ENCODE peak calls at places on chromosomes 13 and 19, in ten cellular contexts. X, H, R, G, I, V, L, N, Q and S are unnamed samples.

GRCh38 chr19:14561832-14562351 is 10.0 kb downstream of the NDUFB7 start:
- DNase-seq in X (no peak), H (no peak), N (peak), G (no peak), Q (peak), I (peak), V (no peak), R (no peak), L (peak), S (no peak)

GRCh38 chr13:106874308-106874707 is 306.4 kb upstream of the ARGLU1 start:
- DNase-seq in N (no peak), V (no peak), G (no peak), I (no peak), X (no peak), H (no peak), L (no peak), Q (no peak), R (no peak), S (no peak)

GRCh38 chr13:42280537-42280936 is 8.6 kb downstream of the AKAP11 start:
- DNase-seq in V (no peak), Q (no peak), I (no peak), G (no peak), N (no peak), X (no peak), H (no peak), R (no peak), L (no peak), S (no peak)

GRCh38 chr13:51006067-51006800 is 96.6 kb downstream of the RNASEH2B start:
- DNase-seq in I (no peak), X (no peak), H (no peak), G (no peak), V (peak), R (no peak), N (peak), Q (no peak), L (no peak), S (no peak)

GRCh38 chr19:54426291-54426918 is 11.1 kb downstream of the TTYH1 start:
- DNase-seq in L (no peak), G (no peak), Q (no peak), R (no peak), I (no peak), N (no peak), H (peak), V (no peak), X (peak), S (no peak)

GRCh38 chr13:46085737-46086136 is 19.1 kb downstream of the CPB2 start:
- DNase-seq in L (no peak), H (no peak), I (no peak), X (no peak), Q (no peak), R (no peak), G (no peak), N (no peak), V (no peak), S (no peak)

GRCh38 chr13:74288361-74288911 is 154.2 kb upstream of the KLF12 start:
- DNase-seq in G (no peak), X (no peak), L (no peak), I (no peak), R (no peak), N (no peak), V (no peak), H (peak), Q (no peak), S (no peak)

GRCh38 chr13:37194428-37194861 is 89.0 kb upstream of the CSNK1A1L start:
- DNase-seq in Q (no peak), G (peak), V (no peak), I (peak), X (no peak), N (peak), H (no peak), L (no peak), R (no peak), S (peak)

GRCh38 chr19:40270362-40271089 is 14.6 kb downstream of the AKT2 start:
- DNase-seq in G (no peak), Q (no peak), X (no peak), N (no peak), R (no peak), I (no peak), V (no peak), H (no peak), L (no peak), S (no peak)

GRCh38 chr19:17020823-17021222 is 5.8 kb downstream of the CPAMD8 start:
- DNase-seq in I (no peak), Q (no peak), R (no peak), L (no peak), V (no peak), X (peak), N (peak), H (no peak), G (no peak), S (no peak)

GRCh38 chr13:65829241-65830008 is 1400.7 kb downstream of the PCDH9 start:
- DNase-seq in N (no peak), I (no peak), V (no peak), X (no peak), L (no peak), R (no peak), H (no peak), Q (no peak), G (no peak), S (no peak)

GRCh38 chr19:56272448-56272847 is at the start of gene EDDM13:
- DNase-seq in V (no peak), H (no peak), G (no peak), I (no peak), X (no peak), N (no peak), Q (no peak), L (no peak), R (no peak), S (no peak)

GRCh38 chr19:4951671-4952070 is 17.2 kb upstream of the KDM4B start:
- DNase-seq in I (no peak), Q (no peak), G (no peak), X (no peak), L (no peak), N (no peak), V (no peak), R (no peak), H (no peak), S (no peak)

GRCh38 chr13:74751739-74752138 is 617.5 kb upstream of the KLF12 start:
- DNase-seq in Q (no peak), X (no peak), R (no peak), H (no peak), V (no peak), N (no peak), L (no peak), G (no peak), I (no peak), S (no peak)

GRCh38 chr13:39601636-39602035 is 1.4 kb downstream of the LHFPL6 start:
- DNase-seq in Q (no peak), I (no peak), R (no peak), G (no peak), X (no peak), L (no peak), V (no peak), N (no peak), H (no peak), S (no peak)

GRCh38 chr13:112067871-112068305 is 939 bp downstream of the SOX1 start:
- DNase-seq in Q (no peak), H (no peak), I (no peak), X (no peak), L (no peak), G (no peak), R (no peak), N (peak), V (no peak), S (no peak)

GRCh38 chr19:21498651-21499050 is 6.8 kb upstream of the ZNF429 start:
- DNase-seq in Q (no peak), R (no peak), X (no peak), L (no peak), I (no peak), V (no peak), G (no peak), N (no peak), H (no peak), S (no peak)

GRCh38 chr19:8352134-8352827 is 9.2 kb upstream of the KANK3 start:
- DNase-seq in G (no peak), X (no peak), I (peak), N (no peak), L (no peak), Q (no peak), V (no peak), H (peak), R (no peak), S (no peak)
- H3K4me3 ChIP-seq in G (no peak), X (no peak), I (peak), N (no peak), L (peak), Q (no peak), V (peak), H (no peak), R (peak), S (peak)

GRCh38 chr13:113862766-113863510 is 938 bp downstream of the GAS6 start:
- DNase-seq in G (no peak), X (no peak), R (no peak), L (peak), N (no peak), I (no peak), H (peak), Q (peak), V (no peak), S (no peak)

GRCh38 chr13:113862191-113862765 is 1.6 kb downstream of the GAS6 start:
- DNase-seq in N (no peak), I (no peak), R (no peak), L (peak), V (no peak), G (no peak), H (no peak), Q (peak), X (no peak), S (no peak)

GRCh38 chr13:113861433-113862030 is 2.3 kb downstream of the GAS6 start:
- DNase-seq in H (no peak), L (peak), V (no peak), X (no peak), I (no peak), Q (peak), G (no peak), R (no peak), N (no peak), S (no peak)

GRCh38 chr13:113864303-113864890 is 521 bp upstream of the GAS6 start:
- DNase-seq in H (no peak), X (no peak), Q (peak), L (peak), G (no peak), R (no peak), I (no peak), N (no peak), V (no peak), S (no peak)

DNA sequence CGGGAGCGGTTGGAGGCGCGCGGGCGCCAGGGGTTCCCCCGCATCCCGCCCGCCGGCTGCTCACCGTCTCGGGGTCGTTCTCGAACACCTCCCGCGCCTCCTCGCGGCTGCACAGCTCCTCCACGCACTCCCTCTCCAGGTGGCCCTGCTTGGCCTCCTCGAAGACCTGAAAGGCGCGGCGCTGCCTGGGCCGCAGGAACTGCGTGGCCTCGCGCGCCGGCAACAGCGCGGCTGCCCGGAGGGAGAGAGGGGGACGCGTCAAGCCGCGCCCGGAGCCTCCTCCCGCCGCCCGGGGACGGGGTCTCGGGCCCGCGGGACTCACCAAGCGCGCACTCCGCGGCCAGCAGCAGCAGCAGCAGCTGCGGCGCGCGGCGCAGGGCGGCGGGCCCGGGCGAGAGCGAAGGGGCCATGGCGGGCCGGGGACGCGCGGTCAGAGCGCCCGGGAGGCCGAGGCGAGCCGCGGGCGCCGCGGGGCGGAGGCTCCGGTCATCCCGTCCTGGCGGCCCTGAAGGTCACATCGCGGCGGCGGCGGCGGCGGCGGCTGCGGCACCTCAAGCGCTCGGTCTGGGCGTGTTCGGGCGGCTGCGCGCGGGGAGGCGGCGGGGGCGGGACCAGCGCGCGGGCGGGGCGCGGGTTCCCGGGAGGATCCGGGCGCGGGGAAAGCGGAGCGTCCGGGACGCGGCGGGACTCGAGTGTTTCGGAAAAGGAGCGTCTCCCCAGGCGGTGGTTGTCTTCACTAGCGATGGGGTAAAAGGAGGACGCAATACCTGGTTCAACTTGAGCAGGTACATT is at the start of gene GAS6:
- DNase-seq in X (peak), R (no peak), N (no peak), G (no peak), Q (peak), I (no peak), H (peak), V (no peak), L (peak), S (no peak)
- TF ChIP-seq CTCF in X (peak), R (peak), N (no peak), G (no peak), Q (no peak), I (no peak), H (no peak), V (no peak), L (peak), S (peak)

DNA sequence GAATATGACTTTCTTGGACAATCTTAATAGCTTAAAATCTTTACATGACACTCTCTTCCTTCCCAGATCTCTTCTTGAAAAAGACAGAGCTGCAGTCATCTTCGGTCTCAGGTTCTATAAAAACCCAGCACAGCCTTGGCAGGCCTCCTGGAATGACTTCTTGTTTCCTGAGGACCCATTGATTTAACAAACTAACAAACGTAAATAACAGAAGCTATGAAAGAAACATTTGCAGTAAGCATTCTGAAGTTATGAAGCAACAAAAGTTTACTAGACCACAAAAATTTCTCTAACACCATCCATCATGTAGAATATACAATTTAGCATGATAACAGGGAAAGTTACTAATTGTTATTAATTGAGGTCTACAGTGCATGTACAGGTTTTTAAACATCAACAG is 62.8 kb upstream of the STARD13 start:
- DNase-seq in Q (no peak), R (no peak), L (no peak), V (no peak), N (peak), H (peak), X (no peak), I (no peak), G (peak), S (no peak)
- H3K4me3 ChIP-seq in Q (no peak), R (peak), L (peak), V (peak), N (no peak), H (no peak), X (no peak), I (no peak), G (no peak), S (no peak)

DNA sequence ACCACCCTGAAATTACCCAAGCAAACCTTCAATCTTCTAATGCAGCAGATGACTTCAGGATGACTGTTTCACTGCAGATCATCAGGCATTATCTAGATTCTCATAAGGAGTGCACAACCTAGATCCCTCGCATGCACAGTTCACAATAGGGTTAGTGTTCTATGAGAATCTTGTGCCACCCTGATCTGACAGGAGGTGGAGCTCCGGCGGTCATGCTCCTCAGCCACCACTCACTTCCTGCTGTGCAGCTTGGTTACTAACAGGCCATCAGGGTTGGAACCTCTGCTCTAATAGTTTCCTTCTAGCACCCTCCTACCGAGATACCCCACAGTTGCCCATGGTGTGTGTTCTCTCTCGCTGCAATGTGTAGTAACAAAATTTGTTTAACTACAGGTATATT is 442.8 kb downstream of the FGF14 start:
- DNase-seq in N (no peak), Q (no peak), X (no peak), R (no peak), L (no peak), I (no peak), H (no peak), V (no peak), G (no peak), S (no peak)
- TF ChIP-seq CTCF in N (no peak), Q (no peak), X (no peak), R (no peak), L (no peak), I (no peak), H (no peak), V (no peak), G (no peak), S (no peak)

GRCh38 chr13:101416181-101417042 is at the start of gene NALCN:
- DNase-seq in G (no peak), R (no peak), H (peak), X (peak), I (no peak), V (no peak), N (no peak), Q (peak), L (peak), S (no peak)

GRCh38 chr13:101415358-101416174 is 742 bp downstream of the NALCN start:
- DNase-seq in Q (no peak), R (no peak), X (peak), L (no peak), I (no peak), G (no peak), H (peak), V (no peak), N (no peak), S (no peak)

GRCh38 chr13:101417501-101417900 is 1.2 kb upstream of the NALCN start:
- DNase-seq in H (no peak), Q (no peak), N (no peak), I (no peak), G (no peak), X (no peak), R (no peak), V (no peak), L (no peak), S (no peak)

GRCh38 chr13:101412076-101412475 is 4.2 kb downstream of the NALCN start:
- DNase-seq in V (no peak), N (no peak), H (no peak), Q (no peak), X (no peak), L (no peak), I (no peak), G (no peak), R (no peak), S (no peak)

DNA sequence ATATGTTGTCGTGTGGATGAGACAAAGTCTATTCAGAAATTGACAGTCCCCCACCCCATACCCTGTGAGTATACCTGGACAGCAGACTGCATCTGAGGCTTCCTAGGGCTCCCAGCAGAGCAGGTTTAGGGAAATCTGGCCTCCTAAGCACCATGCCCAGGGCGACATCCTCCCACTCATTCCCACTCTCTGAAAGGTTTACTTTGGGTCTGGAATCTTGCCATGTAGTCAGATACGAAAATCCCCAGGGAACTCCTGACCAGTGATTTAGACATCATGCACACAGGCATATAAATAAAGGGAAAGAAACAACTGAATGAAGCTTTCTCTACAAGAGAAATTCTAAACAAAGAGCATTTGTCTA is 717 bp upstream of the NALCN start:
- DNase-seq in H (no peak), N (peak), I (peak), R (no peak), L (no peak), V (no peak), G (no peak), X (peak), Q (no peak), S (no peak)
- H3K4me3 ChIP-seq in H (no peak), N (peak), I (peak), R (no peak), L (peak), V (peak), G (peak), X (peak), Q (no peak), S (peak)

GRCh38 chr13:48647625-48648024 is 6.1 kb upstream of the CYSLTR2 start:
- DNase-seq in G (no peak), H (no peak), Q (peak), V (no peak), I (no peak), L (no peak), R (no peak), X (no peak), N (no peak), S (no peak)
- TF ChIP-seq CTCF in G (no peak), H (no peak), Q (no peak), V (no peak), I (peak), L (no peak), R (no peak), X (no peak), N (no peak), S (no peak)

DNA sequence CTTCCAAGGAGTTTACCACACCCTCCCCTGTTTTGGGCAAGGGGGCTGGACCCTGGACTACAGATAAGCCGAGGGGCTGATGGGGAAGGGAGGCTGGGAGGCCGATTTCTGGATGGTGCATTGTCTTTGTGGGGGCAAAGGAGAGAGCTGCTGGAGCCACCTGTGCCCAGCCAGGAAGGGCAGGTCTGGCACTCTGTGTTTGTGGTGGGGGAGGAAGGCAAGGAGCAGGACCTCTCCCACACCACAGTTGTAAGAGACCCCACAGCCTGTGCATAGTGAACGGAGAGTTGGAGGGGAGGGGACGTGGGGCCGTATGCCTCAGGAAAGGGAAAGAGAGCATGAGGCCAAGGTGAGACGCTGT is 16.0 kb upstream of the PRR19 start:
- DNase-seq in Q (no peak), V (no peak), I (no peak), R (no peak), H (no peak), L (no peak), N (no peak), X (no peak), G (no peak), S (no peak)
- H3K4me3 ChIP-seq in Q (no peak), V (peak), I (peak), R (no peak), H (no peak), L (peak), N (no peak), X (no peak), G (no peak), S (peak)

GRCh38 chr19:46571495-46571894 is 29.6 kb upstream of the CALM3 start:
- DNase-seq in Q (no peak), L (no peak), R (no peak), G (no peak), X (peak), H (no peak), I (peak), V (no peak), N (peak), S (no peak)
- TF ChIP-seq CTCF in Q (no peak), L (no peak), R (no peak), G (peak), X (peak), H (no peak), I (peak), V (no peak), N (peak), S (peak)